ENCODE peak calls at places on chromosomes 13 and 19, in four cellular contexts. P is endodermal cell, K is neuronal stem cell, O is H1. C is an unnamed sample. For H3K4me1, the result is how much of the 10 kb centered on the place peaks cover.

GRCh38 chr19:46975918-46976782 is 43.5 kb upstream of the NPAS1 start:
- DNase-seq in O (peak), K (peak), P (peak), C (peak)

GRCh38 chr13:42334329-42334706 is 62.4 kb downstream of the AKAP11 start:
- DNase-seq in P (peak), O (peak), K (no peak), C (no peak)

GRCh38 chr13:71525004-71525403 is 342.0 kb downstream of the DACH1 start:
- DNase-seq in P (no peak), K (no peak), O (no peak), C (no peak)

GRCh38 chr13:110711778-110712070 is 1.8 kb upstream of the ING1 start:
- DNase-seq in K (no peak), P (no peak), O (no peak), C (no peak)

GRCh38 chr13:94079876-94080275 is 399.6 kb downstream of the DCT start:
- DNase-seq in P (no peak), K (no peak), O (no peak), C (peak)

GRCh38 chr13:33467556-33467955 is 182.0 kb upstream of the STARD13 start:
- DNase-seq in K (no peak), P (no peak), O (no peak), C (no peak)

GRCh38 chr19:49368711-49369358 is 5.2 kb downstream of the DKKL1 start:
- DNase-seq in K (no peak), O (no peak), P (no peak), C (no peak)

GRCh38 chr13:75359266-75359665 is 122.7 kb downstream of the TBC1D4 start:
- DNase-seq in O (peak), K (no peak), P (no peak), C (peak)

GRCh38 chr19:35352448-35353304 is 5.0 kb downstream of the FFAR1 start:
- DNase-seq in K (peak), O (peak), P (peak), C (peak)

GRCh38 chr13:91797567-91797966 is 399.1 kb downstream of the GPC5 start:
- DNase-seq in K (no peak), P (no peak), O (no peak), C (no peak)

GRCh38 chr13:75968103-75968838 is 332.1 kb downstream of the LMO7 start:
- DNase-seq in O (no peak), P (no peak), K (no peak), C (no peak)

GRCh38 chr13:71625183-71625582 is 241.8 kb downstream of the DACH1 start:
- DNase-seq in K (no peak), O (no peak), P (no peak), C (peak)

GRCh38 chr19:40801449-40802299 is 2.7 kb downstream of the EGLN2 start:
- DNase-seq in O (no peak), K (no peak), P (no peak), C (no peak)

GRCh38 chr19:57689750-57690149 is 8.0 kb downstream of the ZNF551 start:
- DNase-seq in K (no peak), P (no peak), O (no peak), C (no peak)

GRCh38 chr13:66831317-66831716 is 398.8 kb downstream of the PCDH9 start:
- DNase-seq in P (no peak), K (no peak), O (no peak), C (no peak)

GRCh38 chr19:16571283-16571682 is 932 bp downstream of the SLC35E1 start:
- DNase-seq in O (no peak), K (no peak), P (no peak), C (peak)

GRCh38 chr13:40776681-40777165 is 5.7 kb upstream of the MRPS31 start:
- DNase-seq in P (no peak), O (no peak), K (no peak), C (peak)

GRCh38 chr19:34507414-34508067 is 26.0 kb downstream of the WTIP start:
- DNase-seq in P (no peak), O (no peak), K (no peak), C (no peak)

GRCh38 chr19:2246801-2247361 is 2.2 kb upstream of the AMH start:
- DNase-seq in P (no peak), K (no peak), O (no peak), C (no peak)

GRCh38 chr19:5968431-5969373 is 9.2 kb downstream of the RANBP3 start:
- DNase-seq in P (peak), K (no peak), O (no peak), C (peak)

DNA sequence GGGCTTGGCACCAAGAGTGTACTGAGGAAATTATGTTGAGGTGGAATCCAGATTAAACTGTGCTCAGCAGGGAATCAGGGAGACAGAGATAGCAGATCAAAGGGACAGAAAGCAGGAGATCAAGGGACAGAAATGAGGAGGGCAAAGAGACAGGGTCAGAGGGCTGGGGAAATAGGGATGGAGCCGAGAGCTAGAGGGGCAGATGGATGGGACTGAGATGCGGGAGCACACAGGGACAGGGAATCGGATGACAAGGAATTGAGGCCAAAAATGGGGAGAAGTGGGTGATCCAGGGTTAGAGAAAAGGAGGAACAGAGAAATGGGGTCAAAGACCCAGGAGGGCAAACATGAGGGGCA is 6.1 kb downstream of the ERFL start:
- DNase-seq in K (no peak), O (no peak), P (no peak), C (no peak)
- H3K4me1 ChIP-seq in K (under half), O (under half), P (under half), C (under half)

GRCh38 chr13:50153401-50153800 is 138.2 kb downstream of the KCNRG start:
- DNase-seq in K (no peak), P (no peak), O (no peak), C (no peak)

GRCh38 chr13:50152224-50152623 is 137.0 kb downstream of the KCNRG start:
- DNase-seq in P (no peak), K (no peak), O (no peak), C (no peak)

GRCh38 chr13:50154697-50155096 is 139.5 kb downstream of the KCNRG start:
- DNase-seq in O (no peak), P (no peak), K (no peak), C (no peak)

GRCh38 chr13:50153888-50154287 is 138.6 kb downstream of the KCNRG start:
- DNase-seq in K (no peak), P (no peak), O (no peak), C (no peak)

DNA sequence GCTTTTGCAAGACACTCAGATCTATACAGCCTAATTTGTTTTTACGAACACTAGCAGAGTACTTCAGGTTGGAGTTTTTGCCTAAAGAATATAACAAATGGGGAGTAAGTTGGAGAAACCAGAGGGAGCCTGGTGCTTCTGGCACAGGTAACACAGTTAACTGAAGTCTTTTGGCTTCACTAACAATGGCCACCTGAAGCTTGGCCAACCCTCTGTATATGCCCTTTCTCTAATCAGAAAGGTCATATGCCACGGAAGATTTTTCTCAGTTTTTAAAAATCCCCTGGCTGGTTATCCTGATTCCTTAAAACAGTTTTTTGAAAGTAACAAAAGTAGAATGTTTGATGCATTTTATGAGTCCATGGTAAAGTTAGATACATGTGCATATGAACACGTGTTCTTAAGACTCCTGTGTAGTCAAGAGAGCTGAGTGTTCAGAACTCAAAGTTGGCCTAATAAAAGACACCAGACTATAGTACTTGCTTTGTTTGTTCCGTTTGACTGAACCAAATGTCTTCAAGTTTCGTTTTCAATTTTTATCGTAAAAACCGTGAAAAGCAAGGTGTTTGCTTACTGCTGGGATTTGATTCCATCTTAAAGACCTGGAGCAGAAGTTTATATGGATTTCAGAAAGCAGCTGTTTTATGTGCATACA is 137.5 kb downstream of the KCNRG start:
- DNase-seq in K (no peak), P (no peak), O (no peak), C (no peak)
- H3K9ac ChIP-seq in K (no peak), P (no peak), O (no peak), C (no peak)

DNA sequence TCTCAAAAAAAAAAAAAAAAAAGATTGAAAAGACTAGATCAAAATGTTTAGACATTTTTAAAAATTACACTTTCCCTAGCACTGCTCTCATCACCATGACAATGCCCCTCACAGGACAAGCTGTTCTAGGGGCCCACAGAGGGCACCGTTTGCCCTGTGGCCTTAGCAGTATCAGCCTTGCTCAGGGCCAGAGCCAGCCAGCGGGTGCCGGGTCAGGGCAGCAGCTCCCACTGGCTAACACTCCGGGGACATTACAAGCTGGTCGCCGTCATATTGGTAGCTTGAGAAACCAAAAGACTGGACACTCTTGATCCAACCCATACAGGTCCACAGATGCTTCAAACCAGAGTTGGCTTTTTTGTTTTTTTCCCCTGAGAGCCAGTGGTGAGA is 18.0 kb downstream of the CAPN12 start:
- DNase-seq in K (no peak), P (no peak), O (no peak), C (no peak)
- H3K4me1 ChIP-seq in K (under half), P (under half), O (under half), C (under half)

GRCh38 chr19:42312370-42312769 is 739 bp upstream of the TMEM145 start:
- DNase-seq in P (no peak), K (no peak), O (no peak), C (no peak)
- H3K9ac ChIP-seq in P (no peak), K (no peak), O (no peak), C (no peak)

DNA sequence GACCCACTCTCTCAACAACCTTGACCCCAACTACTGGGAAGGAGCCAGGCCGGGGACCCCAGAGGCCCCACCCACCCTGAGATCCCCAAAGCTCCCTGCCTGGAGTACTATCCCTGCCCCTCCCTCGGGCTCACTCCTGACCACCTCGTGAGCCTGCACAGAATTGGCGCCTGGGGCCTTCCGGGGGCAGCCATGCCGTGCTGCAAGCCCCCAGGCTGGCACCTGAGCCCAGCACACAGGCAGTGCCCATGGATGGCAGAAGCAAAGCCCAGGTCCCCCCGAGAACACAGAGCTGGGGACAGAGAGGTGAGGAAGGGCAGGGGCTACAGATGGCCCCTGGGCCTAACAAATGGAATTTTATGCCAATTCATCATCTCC is 13.9 kb downstream of the LSM4 start:
- DNase-seq in P (no peak), O (no peak), K (no peak), C (no peak)
- H3K4me1 ChIP-seq in P (under half), O (under half), K (under half), C (under half)

GRCh38 chr19:45973564-45974338 is at the start of gene NOVA2:
- DNase-seq in P (peak), O (peak), K (peak), C (peak)
- H3K9ac ChIP-seq in P (no peak), O (no peak), K (peak), C (peak)

C was measured in astrocyte.